ENCODE peak calls at places on chromosome 19, in eight cellular contexts. One of them, this sample, is unnamed.

GRCh38 chr19:10641248-10641647 is 12.9 kb upstream of the ILF3 start:
- DNase-seq in fibroblast of lung: no peak
- DNase-seq in ureter: no peak
- DNase-seq in fibroblast of pulmonary artery: no peak
- DNase-seq in stimulated activated CD4-positive, alpha-beta T cell treated with anti-CD3 and anti-CD28 coated beads, Interleukin-15, amount 100 ng/mL, for 1 hour: no peak
- DNase-seq in GM12864: no peak
- DNase-seq in GM23338: no peak
- DNase-seq in hepatic stellate cell: no peak
- DNase-seq in this sample: no peak

GRCh38 chr19:11138659-11139526 is 16.7 kb downstream of the SPC24 start:
- DNase-seq in fibroblast of lung: peak
- DNase-seq in ureter: peak
- DNase-seq in fibroblast of pulmonary artery: peak
- DNase-seq in stimulated activated CD4-positive, alpha-beta T cell treated with anti-CD3 and anti-CD28 coated beads, Interleukin-15, amount 100 ng/mL, for 1 hour: no peak
- DNase-seq in GM12864: no peak
- DNase-seq in GM23338: peak
- DNase-seq in hepatic stellate cell: peak
- DNase-seq in this sample: no peak

GRCh38 chr19:20339444-20339843 is 172.4 kb downstream of the ZNF486 start:
- DNase-seq in fibroblast of lung: no peak
- DNase-seq in ureter: no peak
- DNase-seq in fibroblast of pulmonary artery: no peak
- DNase-seq in stimulated activated CD4-positive, alpha-beta T cell treated with anti-CD3 and anti-CD28 coated beads, Interleukin-15, amount 100 ng/mL, for 1 hour: no peak
- DNase-seq in GM12864: no peak
- DNase-seq in GM23338: no peak
- DNase-seq in hepatic stellate cell: no peak
- DNase-seq in this sample: no peak

GRCh38 chr19:20503536-20503935 is 62.0 kb downstream of the ZNF737 start:
- DNase-seq in fibroblast of lung: peak
- DNase-seq in ureter: peak
- DNase-seq in fibroblast of pulmonary artery: peak
- DNase-seq in stimulated activated CD4-positive, alpha-beta T cell treated with anti-CD3 and anti-CD28 coated beads, Interleukin-15, amount 100 ng/mL, for 1 hour: no peak
- DNase-seq in GM12864: no peak
- DNase-seq in GM23338: no peak
- DNase-seq in hepatic stellate cell: no peak
- DNase-seq in this sample: peak

GRCh38 chr19:13985771-13986347 is 20.3 kb downstream of the RFX1 start:
- DNase-seq in fibroblast of lung: no peak
- DNase-seq in ureter: no peak
- DNase-seq in fibroblast of pulmonary artery: no peak
- DNase-seq in stimulated activated CD4-positive, alpha-beta T cell treated with anti-CD3 and anti-CD28 coated beads, Interleukin-15, amount 100 ng/mL, for 1 hour: no peak
- DNase-seq in GM12864: no peak
- DNase-seq in GM23338: peak
- DNase-seq in hepatic stellate cell: no peak
- DNase-seq in this sample: no peak

GRCh38 chr19:48539503-48540096 is 12.4 kb upstream of the SULT2B1 start:
- DNase-seq in fibroblast of lung: peak
- DNase-seq in ureter: no peak
- DNase-seq in fibroblast of pulmonary artery: peak
- DNase-seq in stimulated activated CD4-positive, alpha-beta T cell treated with anti-CD3 and anti-CD28 coated beads, Interleukin-15, amount 100 ng/mL, for 1 hour: no peak
- DNase-seq in GM12864: no peak
- DNase-seq in GM23338: no peak
- DNase-seq in hepatic stellate cell: no peak
- DNase-seq in this sample: peak

GRCh38 chr19:30222428-30222873 is 149.7 kb upstream of the ZNF536 start:
- DNase-seq in fibroblast of lung: no peak
- DNase-seq in ureter: no peak
- DNase-seq in fibroblast of pulmonary artery: no peak
- DNase-seq in stimulated activated CD4-positive, alpha-beta T cell treated with anti-CD3 and anti-CD28 coated beads, Interleukin-15, amount 100 ng/mL, for 1 hour: no peak
- DNase-seq in GM12864: no peak
- DNase-seq in GM23338: peak
- DNase-seq in hepatic stellate cell: no peak
- DNase-seq in this sample: no peak

GRCh38 chr19:36140289-36141038 is 598 bp downstream of the CAPNS1 start:
- DNase-seq in fibroblast of lung: peak
- DNase-seq in ureter: peak
- DNase-seq in fibroblast of pulmonary artery: peak
- DNase-seq in stimulated activated CD4-positive, alpha-beta T cell treated with anti-CD3 and anti-CD28 coated beads, Interleukin-15, amount 100 ng/mL, for 1 hour: no peak
- DNase-seq in GM12864: no peak
- DNase-seq in GM23338: peak
- DNase-seq in hepatic stellate cell: peak
- DNase-seq in this sample: peak

GRCh38 chr19:1455336-1456120 is 5.6 kb downstream of the APC2 start:
- DNase-seq in fibroblast of lung: no peak
- DNase-seq in ureter: no peak
- DNase-seq in fibroblast of pulmonary artery: peak
- DNase-seq in stimulated activated CD4-positive, alpha-beta T cell treated with anti-CD3 and anti-CD28 coated beads, Interleukin-15, amount 100 ng/mL, for 1 hour: no peak
- DNase-seq in GM12864: no peak
- DNase-seq in GM23338: peak
- DNase-seq in hepatic stellate cell: peak
- DNase-seq in this sample: no peak